ENCODE peak calls at places on chromosomes 13 and 19, in four cellular contexts. Y is A549, K is endothelial cell of umbilical vein, D is HCT116. B is an unnamed sample.

GRCh38 chr13:36453518-36453917 is 21.2 kb downstream of the CCNA1 start:
- DNase-seq in K (peak; percentile 49), Y (no peak), D (no peak), B (peak; percentile 45)

GRCh38 chr13:73428706-73429105 is 369.9 kb downstream of the KLF5 start:
- DNase-seq in K (no peak), D (no peak), Y (no peak), B (no peak)

GRCh38 chr19:7287716-7288115 is 6.5 kb downstream of the INSR start:
- DNase-seq in K (no peak), Y (peak; percentile 17), D (no peak), B (no peak)

GRCh38 chr19:32234663-32235217 is 110.7 kb upstream of the ZNF507 start:
- DNase-seq in D (no peak), K (no peak), Y (no peak), B (no peak)

GRCh38 chr19:40807147-40808020 is 8.4 kb downstream of the EGLN2 start:
- DNase-seq in D (no peak), K (no peak), Y (peak; percentile 78), B (peak; percentile 51)

GRCh38 chr13:95865080-95865597 is 188.1 kb downstream of the UGGT2 start:
- DNase-seq in Y (no peak), K (no peak), D (no peak), B (no peak)

GRCh38 chr13:35994131-35994966 is 136.8 kb downstream of the DCLK1 start:
- DNase-seq in D (no peak), K (no peak), Y (no peak), B (no peak)

GRCh38 chr19:44712864-44713515 is 14.0 kb downstream of the CEACAM16 start:
- DNase-seq in Y (peak; percentile 64), K (no peak), D (no peak), B (no peak)

GRCh38 chr13:98648676-98649075 is 71.8 kb upstream of the STK24 start:
- DNase-seq in D (no peak), K (no peak), Y (no peak), B (no peak)

GRCh38 chr13:32212420-32212819 is 102.7 kb downstream of the ZAR1L start:
- DNase-seq in K (no peak), Y (no peak), D (no peak), B (no peak)

GRCh38 chr13:73119612-73120011 is 60.8 kb downstream of the KLF5 start:
- DNase-seq in K (no peak), Y (no peak), D (no peak), B (no peak)

GRCh38 chr13:94345374-94346195 is 133.9 kb downstream of the DCT start:
- DNase-seq in Y (peak; percentile 24), K (peak; percentile 73), D (no peak), B (no peak)

GRCh38 chr19:44748426-44749254 is at the start of gene BCL3:
- DNase-seq in Y (peak; percentile 89), D (no peak), K (peak; percentile 40), B (peak; percentile 53)

GRCh38 chr13:59261928-59262488 is 901.7 kb downstream of the DIAPH3 start:
- DNase-seq in D (no peak), Y (peak; percentile 4), K (peak; percentile 16), B (peak; percentile 61)

GRCh38 chr19:42074513-42075363 is 1.2 kb upstream of the ZNF574 start:
- DNase-seq in K (no peak), Y (peak; percentile 68), D (no peak), B (no peak)

GRCh38 chr13:105168295-105168694 is 1367.2 kb downstream of the EFNB2 start:
- DNase-seq in K (no peak), D (no peak), Y (no peak), B (no peak)

GRCh38 chr13:101751488-101751887 is 299.0 kb downstream of the ITGBL1 start:
- DNase-seq in Y (peak; percentile 21), K (peak; percentile 86), D (no peak), B (no peak)

GRCh38 chr13:85367887-85368286 is 431.3 kb downstream of the SLITRK6 start:
- DNase-seq in K (no peak), D (no peak), Y (no peak), B (no peak)

DNA sequence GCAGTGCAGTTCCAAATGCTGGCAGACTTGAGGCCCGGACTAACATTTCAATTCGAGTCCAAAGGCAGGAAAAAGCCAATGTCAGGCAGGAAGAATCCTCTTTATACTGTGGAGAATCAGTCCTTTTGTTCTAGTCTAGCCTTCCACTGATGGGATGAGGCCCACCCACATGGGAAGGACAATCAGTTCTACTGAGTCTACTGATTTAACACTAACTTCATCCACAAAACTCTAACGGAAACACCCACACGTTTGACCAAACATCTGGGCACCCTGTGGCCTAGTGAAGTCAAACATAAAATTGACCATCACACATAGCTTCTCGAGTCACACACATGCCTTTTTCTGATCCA is 100.3 kb downstream of the UBL3 start:
- DNase-seq in Y (no peak), D (no peak), K (no peak), B (no peak)
- H3K4me2 ChIP-seq in Y (no peak overlapping the region), D (no peak overlapping the region), K (no peak overlapping the region), B (no peak overlapping the region)

GRCh38 chr13:40982772-40983171 is 36.3 kb downstream of the ELF1 start:
- DNase-seq in D (no peak), K (peak; percentile 95), Y (no peak), B (no peak)

GRCh38 chr13:40985596-40986327 is 33.4 kb downstream of the ELF1 start:
- DNase-seq in K (peak; percentile 59), D (no peak), Y (no peak), B (no peak)

GRCh38 chr13:40984670-40985366 is 34.3 kb downstream of the ELF1 start:
- DNase-seq in K (peak; percentile 76), Y (no peak), D (no peak), B (no peak)

GRCh38 chr13:40983269-40983668 is 35.8 kb downstream of the ELF1 start:
- DNase-seq in K (peak; percentile 75), D (no peak), Y (no peak), B (no peak)

GRCh38 chr13:40983725-40984669 is 35.1 kb downstream of the ELF1 start:
- DNase-seq in D (no peak), K (peak; percentile 58), Y (no peak), B (no peak)
- H3K4me1 ChIP-seq in D (no peaks in the 10 kb centered on the region), K (peaks cover 60% of the 10 kb centered on the region), Y (peaks cover 32% of the 10 kb centered on the region), B (no peaks in the 10 kb centered on the region)

DNA sequence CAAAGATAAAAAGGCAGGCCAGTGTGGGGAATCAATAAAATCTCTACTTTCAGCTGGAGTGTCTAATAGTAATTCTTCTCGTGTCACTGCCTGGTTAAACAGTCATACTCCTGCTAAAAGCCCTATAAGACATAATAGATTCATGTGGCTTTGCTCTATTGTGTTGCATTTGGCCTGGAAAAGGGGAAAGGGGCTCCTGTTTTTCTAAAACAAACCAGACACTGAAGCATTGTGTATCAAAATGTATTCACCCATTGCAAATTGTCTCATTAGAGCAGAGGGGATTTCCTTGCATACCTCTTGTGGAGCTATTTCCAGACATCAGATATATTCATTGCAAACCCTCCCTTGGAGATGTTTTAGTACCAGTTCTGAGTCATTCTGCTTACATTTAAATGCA is 83.5 kb upstream of the PCDH8 start:
- DNase-seq in K (no peak), D (no peak), Y (no peak), B (peak; percentile 9)
- H3K4me2 ChIP-seq in K (no peak overlapping the region), D (no peak overlapping the region), Y (no peak overlapping the region), B (peak overlapping the region; percentile 28)

GRCh38 chr19:48370955-48371354 is 6.8 kb downstream of the SYNGR4 start:
- DNase-seq in D (no peak), K (no peak), Y (no peak), B (no peak)

GRCh38 chr19:48371367-48371766 is 7.2 kb downstream of the SYNGR4 start:
- DNase-seq in Y (no peak), K (no peak), D (no peak), B (no peak)

GRCh38 chr19:48373567-48373966 is 9.4 kb downstream of the SYNGR4 start:
- DNase-seq in Y (no peak), K (no peak), D (no peak), B (no peak)

GRCh38 chr19:48368942-48369341 is 4.8 kb downstream of the SYNGR4 start:
- DNase-seq in K (no peak), Y (no peak), D (no peak), B (no peak)

DNA sequence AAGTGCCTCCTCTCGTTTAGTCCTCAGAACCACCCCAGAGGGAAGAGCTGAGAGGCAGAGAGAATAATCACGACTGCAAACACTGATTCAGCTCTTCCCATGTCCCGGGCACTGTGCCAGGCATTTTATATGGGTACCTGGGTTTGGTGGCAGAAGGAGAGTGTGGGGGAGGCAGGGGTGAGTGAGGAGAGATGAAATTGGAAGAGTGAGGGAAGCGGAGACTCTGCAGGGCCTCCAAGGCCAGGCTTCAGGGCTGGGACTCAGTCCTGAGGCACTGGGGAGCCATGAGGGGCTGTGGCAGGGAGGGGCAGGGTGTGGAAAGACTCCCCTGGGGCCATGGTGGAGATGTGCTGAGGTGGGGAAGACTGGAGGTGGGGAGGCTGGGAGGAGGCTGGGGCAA is 8.7 kb downstream of the SYNGR4 start:
- DNase-seq in Y (peak; percentile 68), D (no peak), K (no peak), B (no peak)
- H3K4me1 ChIP-seq in Y (peaks cover 23% of the 10 kb centered on the region), D (peaks cover 14% of the 10 kb centered on the region), K (no peaks in the 10 kb centered on the region), B (no peaks in the 10 kb centered on the region)

GRCh38 chr13:42680748-42681147 is 100.6 kb upstream of the FAM216B start:
- DNase-seq in D (no peak), K (no peak), Y (no peak), B (no peak)

GRCh38 chr13:42681394-42681793 is 100.0 kb upstream of the FAM216B start:
- DNase-seq in D (no peak), K (no peak), Y (no peak), B (no peak)

GRCh38 chr13:42684226-42684625 is 97.2 kb upstream of the FAM216B start:
- DNase-seq in K (no peak), D (no peak), Y (no peak), B (no peak)

DNA sequence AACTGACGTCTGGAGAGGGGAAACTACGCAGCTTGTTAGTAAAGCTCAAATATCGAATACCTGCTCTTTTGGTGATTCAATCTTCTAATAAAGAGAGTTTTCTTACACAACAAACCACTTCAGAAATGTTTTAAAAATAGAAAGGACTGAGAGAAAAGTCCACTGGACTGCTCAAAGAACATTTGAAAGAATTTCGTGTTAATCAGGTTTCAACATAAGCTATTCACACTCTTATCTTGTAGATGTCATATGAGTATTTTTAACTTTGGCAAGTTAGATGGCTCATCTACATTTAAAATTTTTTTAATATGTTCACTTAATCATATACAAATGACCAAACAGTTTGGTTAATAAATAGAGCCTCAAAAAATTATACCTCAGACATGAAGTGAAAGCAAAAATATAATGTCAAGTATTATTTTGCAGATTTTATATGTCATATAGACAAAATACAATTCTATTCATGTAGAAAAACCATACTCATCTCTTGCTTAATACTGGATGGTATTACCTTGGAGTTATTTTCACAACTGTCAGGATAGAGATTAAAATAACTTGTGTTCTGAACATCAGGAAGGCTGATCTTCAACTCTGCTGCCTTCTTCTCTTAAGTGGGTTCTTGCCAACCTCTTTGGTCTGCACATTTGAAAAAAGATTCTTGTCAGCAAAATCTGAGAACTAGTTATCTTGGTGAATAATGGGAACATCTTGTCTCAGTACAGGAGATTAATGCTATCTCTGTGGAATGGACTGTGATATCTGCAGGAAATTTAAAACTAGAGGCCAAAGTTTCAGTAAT is 95.4 kb upstream of the FAM216B start:
- DNase-seq in K (no peak), D (no peak), Y (no peak), B (no peak)
- H3K4me2 ChIP-seq in K (no peak overlapping the region), D (no peak overlapping the region), Y (no peak overlapping the region), B (no peak overlapping the region)